ENCODE peak calls at places on chromosomes 12 and 14, in six cellular contexts. O is GM06990; V is CD8-positive, alpha-beta T cell; W is heart right ventricle; X is ovary; T is GM13977. D is an unnamed sample.
A peak's percentile ranks its signal among the peaks of the same experiment; 100 is the strongest.

GRCh38 chr12:58489394-58489793 is 430.9 kb downstream of the LRIG3 start:
- DNase-seq in W (no peak), V (no peak), X (no peak), O (no peak), T (no peak), D (no peak)

GRCh38 chr14:79436325-79436724 is 775.0 kb downstream of the DIO2 start:
- DNase-seq in O (no peak), T (no peak), W (no peak), V (no peak), X (no peak), D (no peak)

GRCh38 chr12:47988073-47989022 is 15.9 kb downstream of the COL2A1 start:
- DNase-seq in O (no peak), T (no peak), X (peak; percentile 7), V (no peak), W (no peak), D (no peak)

GRCh38 chr12:122523280-122523679 is 3.5 kb downstream of the RSRC2 start:
- DNase-seq in T (no peak), V (no peak), W (no peak), X (no peak), O (no peak), D (no peak)

GRCh38 chr14:104749958-104750529 is 2.9 kb upstream of the SIVA1 start:
- DNase-seq in W (no peak), O (no peak), V (no peak), T (no peak), X (no peak), D (no peak)

GRCh38 chr14:79466938-79467527 is 744.3 kb downstream of the DIO2 start:
- DNase-seq in X (no peak), W (no peak), T (no peak), V (no peak), O (no peak), D (no peak)

GRCh38 chr12:16509411-16509810 is 96.6 kb downstream of the LMO3 start:
- DNase-seq in T (no peak), W (no peak), X (no peak), O (no peak), V (no peak), D (no peak)

GRCh38 chr12:127355061-127355820 is 911.7 kb upstream of the TMEM132C start:
- DNase-seq in V (no peak), T (no peak), X (no peak), O (no peak), W (no peak), D (no peak)

GRCh38 chr12:45518516-45519235 is 210.8 kb upstream of the ARID2 start:
- DNase-seq in V (peak; percentile 1), T (no peak), O (no peak), X (no peak), W (no peak), D (peak; percentile 40)

GRCh38 chr14:104213301-104214034 is 75.1 kb downstream of the KIF26A start:
- DNase-seq in X (no peak), V (no peak), T (no peak), O (no peak), W (no peak), D (no peak)

GRCh38 chr14:102897299-102898027 is 25.0 kb upstream of the AMN start:
- DNase-seq in O (no peak), V (no peak), T (no peak), W (no peak), X (no peak), D (no peak)

GRCh38 chr12:34335819-34336262 is 313.5 kb downstream of the ALG10 start:
- DNase-seq in V (no peak), O (no peak), X (no peak), W (no peak), T (no peak), D (no peak)

GRCh38 chr12:114403044-114403689 is 2.8 kb downstream of the TBX5 start:
- DNase-seq in V (no peak), X (no peak), W (peak; percentile 19), T (peak; percentile 12), O (no peak), D (peak; percentile 15)

GRCh38 chr14:33062476-33062875 is 123.8 kb downstream of the NPAS3 start:
- DNase-seq in T (no peak), W (no peak), X (no peak), V (no peak), O (no peak), D (no peak)

GRCh38 chr14:90499908-90500664 is 103.3 kb downstream of the CALM1 start:
- DNase-seq in T (no peak), X (no peak), W (no peak), V (no peak), O (no peak), D (no peak)

GRCh38 chr14:35704793-35705493 is 104.2 kb downstream of the RALGAPA1 start:
- DNase-seq in V (no peak), W (no peak), X (no peak), T (no peak), O (no peak), D (no peak)

GRCh38 chr14:53391631-53392030 is 238.5 kb upstream of the DDHD1 start:
- DNase-seq in T (no peak), X (no peak), W (no peak), O (no peak), V (no peak), D (no peak)

GRCh38 chr12:51025748-51026654 is at the start of gene SLC11A2:
- DNase-seq in X (peak; percentile 95), W (peak; percentile 95), T (peak; percentile 96), O (peak; percentile 92), V (peak; percentile 75), D (peak; percentile 98)

GRCh38 chr12:28033538-28033915 is 61.0 kb upstream of the PTHLH start:
- DNase-seq in X (no peak), V (no peak), W (no peak), T (no peak), O (no peak), D (no peak)

GRCh38 chr14:104481323-104481722 is 98.2 kb upstream of the C14orf180 start:
- DNase-seq in T (no peak), O (no peak), X (no peak), V (no peak), W (no peak), D (no peak)

GRCh38 chr12:62629971-62630739 is 163.5 kb downstream of the MON2 start:
- DNase-seq in X (no peak), W (no peak), O (no peak), T (no peak), V (no peak), D (no peak)

GRCh38 chr12:95117178-95117599 is 43.8 kb upstream of the NR2C1 start:
- DNase-seq in X (peak; percentile 84), V (peak; percentile 21), O (peak; percentile 41), W (peak; percentile 81), T (peak; percentile 66), D (peak; percentile 63)

GRCh38 chr12:65208957-65209654 is 39.7 kb downstream of the LEMD3 start:
- DNase-seq in X (no peak), W (no peak), T (no peak), V (no peak), O (no peak), D (no peak)

GRCh38 chr12:104213952-104214351 is 1.6 kb upstream of the TXNRD1 start:
- DNase-seq in W (no peak), V (no peak), O (no peak), X (no peak), T (no peak), D (no peak)

GRCh38 chr12:125148316-125148715 is 83.1 kb downstream of the AACS start:
- DNase-seq in X (no peak), V (no peak), T (no peak), O (no peak), W (no peak), D (no peak)

GRCh38 chr14:86955955-86956354 is 1037.0 kb downstream of the GALC start:
- DNase-seq in V (no peak), X (no peak), T (no peak), O (no peak), W (no peak), D (no peak)

GRCh38 chr14:86961106-86961716 is 1031.8 kb downstream of the GALC start:
- DNase-seq in W (no peak), O (no peak), X (no peak), V (no peak), T (no peak), D (no peak)
- TF ChIP-seq CTCF in W (peak; percentile 20), O (peak; percentile 19), X (no peak), V (no peak), T (peak; percentile 49), D (peak; percentile 23)

GRCh38 chr14:49896956-49897355 is 4.1 kb downstream of the ARF6 start:
- DNase-seq in X (no peak), W (no peak), T (no peak), V (no peak), O (no peak), D (no peak)

GRCh38 chr14:49895480-49895879 is 2.6 kb downstream of the ARF6 start:
- DNase-seq in O (no peak), X (no peak), W (no peak), T (no peak), V (no peak), D (no peak)

GRCh38 chr14:49898485-49898884 is 5.6 kb downstream of the ARF6 start:
- DNase-seq in O (no peak), V (no peak), X (no peak), W (no peak), T (no peak), D (no peak)

GRCh38 chr14:49897414-49897813 is 4.5 kb downstream of the ARF6 start:
- DNase-seq in W (no peak), O (no peak), T (no peak), X (no peak), V (no peak), D (no peak)

GRCh38 chr14:49897965-49898364 is 5.1 kb downstream of the ARF6 start:
- DNase-seq in T (no peak), V (no peak), W (no peak), O (no peak), X (no peak), D (no peak)
- TF ChIP-seq CTCF in T (no peak), V (no peak), W (no peak), O (no peak), X (no peak), D (no peak)

GRCh38 chr12:121090576-121091125 is 42.0 kb upstream of the P2RX7 start:
- DNase-seq in O (no peak), X (no peak), V (no peak), W (no peak), T (no peak), D (no peak)
- TF ChIP-seq CTCF in O (no peak), X (no peak), V (no peak), W (no peak), T (no peak), D (no peak)

DNA sequence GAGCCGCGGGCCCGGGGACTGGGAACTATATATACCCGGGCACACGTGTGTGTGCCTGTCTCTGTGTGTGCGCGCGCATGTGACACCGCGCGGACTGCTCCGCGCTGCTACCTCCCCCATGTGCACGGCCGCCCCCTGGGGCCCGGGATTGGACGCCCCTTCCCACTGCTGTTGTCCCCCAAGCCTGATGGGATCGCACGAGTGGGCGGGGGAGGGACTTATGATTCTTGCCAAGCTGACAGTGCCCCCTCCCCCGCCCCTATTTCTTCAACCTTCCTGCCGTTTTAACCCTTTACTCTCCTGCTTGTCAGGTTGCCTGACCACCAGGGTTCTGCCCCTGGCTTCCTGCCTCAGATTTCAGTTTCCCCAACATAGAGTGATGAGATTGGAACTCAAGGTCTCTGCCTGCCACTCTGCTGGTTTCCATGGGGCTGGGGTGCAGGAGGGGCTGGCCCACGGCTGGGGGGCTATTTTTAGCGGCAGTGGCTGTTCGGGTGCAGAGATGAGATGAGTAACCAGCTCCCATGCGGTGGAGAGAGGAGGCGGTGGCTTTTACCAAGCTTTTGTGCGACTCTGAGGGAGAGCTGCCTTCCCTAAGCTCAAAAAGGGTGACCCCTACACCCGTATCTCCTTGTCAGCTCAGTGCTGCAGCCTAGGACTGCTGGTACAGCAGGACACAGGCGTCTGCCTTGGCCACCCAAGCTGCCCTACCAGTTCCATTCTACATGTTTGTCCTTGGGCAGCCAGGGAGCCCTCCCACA is at the start of gene DDN:
- DNase-seq in W (no peak), X (no peak), V (no peak), O (peak; percentile 82), T (peak; percentile 87), D (peak; percentile 85)
- TF ChIP-seq CTCF in W (no peak), X (no peak), V (no peak), O (peak; percentile 20), T (no peak), D (no peak)